ENCODE peak calls at places on chromosomes 1 and 21, in five cellular contexts. C, A, L, Z and D are unnamed samples.

GRCh38 chr1:218620956-218621355 is 275.8 kb downstream of the TGFB2 start:
- DNase-seq in Z (no peak), L (no peak), A (no peak), C (no peak), D (no peak)

GRCh38 chr1:24987875-24988559 is 57.9 kb upstream of the RUNX3 start:
- DNase-seq in C (no peak), Z (no peak), L (no peak), A (no peak), D (no peak)

GRCh38 chr1:60922304-60922703 is 160.1 kb upstream of the NFIA start:
- DNase-seq in C (no peak), Z (no peak), L (no peak), A (no peak), D (no peak)

GRCh38 chr1:230291731-230292620 is 134.2 kb downstream of the PGBD5 start:
- DNase-seq in A (no peak), Z (no peak), L (no peak), C (no peak), D (no peak)

GRCh38 chr1:109193653-109194590 is 19.8 kb upstream of the SARS1 start:
- DNase-seq in C (peak; percentile 35), A (no peak), L (no peak), Z (peak; percentile 47), D (no peak)

GRCh38 chr1:31588751-31589515 is 12.6 kb downstream of the TINAGL1 start:
- DNase-seq in C (peak; percentile 37), Z (peak; percentile 66), L (no peak), A (peak; percentile 83), D (no peak)

GRCh38 chr1:235943581-235944114 is 76.9 kb upstream of the LYST start:
- DNase-seq in A (peak; percentile 72), L (peak; percentile 96), Z (no peak), C (peak; percentile 88), D (no peak)

GRCh38 chr1:20626524-20626923 is 6.7 kb upstream of the PINK1 start:
- DNase-seq in L (no peak), C (no peak), Z (no peak), A (no peak), D (no peak)

GRCh38 chr1:15430787-15431570 is 7.3 kb upstream of the CTRC start:
- DNase-seq in C (peak; percentile 52), L (no peak), A (no peak), Z (peak; percentile 81), D (peak; percentile 44)

GRCh38 chr1:159091547-159092397 is 15.2 kb upstream of the AIM2 start:
- DNase-seq in C (peak; percentile 80), Z (no peak), A (no peak), L (peak; percentile 18), D (no peak)

GRCh38 chr1:41902125-41902524 is 16.6 kb downstream of the HIVEP3 start:
- DNase-seq in C (peak; percentile 85), Z (no peak), L (peak; percentile 36), A (peak; percentile 91), D (no peak)

GRCh38 chr1:46171872-46172271 is 3.0 kb upstream of the TSPAN1 start:
- DNase-seq in A (peak; percentile 95), L (no peak), C (no peak), Z (no peak), D (no peak)

GRCh38 chr1:231094421-231094820 is 54.4 kb upstream of the FAM89A start:
- DNase-seq in L (no peak), C (no peak), Z (no peak), A (no peak), D (no peak)

GRCh38 chr1:104780470-104781078 is 1030.9 kb downstream of the AMY1C start:
- DNase-seq in A (no peak), C (peak; percentile 29), L (no peak), Z (no peak), D (peak; percentile 21)

GRCh38 chr1:182699673-182700350 is 15.4 kb upstream of the RGS8 start:
- DNase-seq in Z (no peak), A (no peak), L (no peak), C (peak; percentile 3), D (no peak)

GRCh38 chr1:211627259-211627658 is 48.2 kb downstream of the NEK2 start:
- DNase-seq in Z (no peak), L (no peak), A (no peak), C (no peak), D (no peak)

GRCh38 chr1:97507863-97508262 is 413.0 kb downstream of the DPYD start:
- DNase-seq in C (peak; percentile 34), A (no peak), Z (no peak), L (no peak), D (no peak)

GRCh38 chr1:199042193-199042592 is 403.4 kb downstream of the PTPRC start:
- DNase-seq in C (no peak), A (no peak), Z (no peak), L (no peak), D (peak; percentile 72)

GRCh38 chr21:14836950-14837349 is 227.8 kb downstream of the NRIP1 start:
- DNase-seq in A (no peak), C (peak; percentile 16), Z (no peak), L (no peak), D (no peak)

GRCh38 chr1:169466259-169467230 is 19.2 kb downstream of the SLC19A2 start:
- DNase-seq in C (peak; percentile 72), Z (no peak), L (no peak), A (no peak), D (peak; percentile 25)

GRCh38 chr1:54131419-54131818 is 21.4 kb downstream of the CDCP2 start:
- DNase-seq in C (no peak), A (no peak), L (no peak), Z (no peak), D (no peak)

GRCh38 chr1:117045644-117046043 is 14.5 kb upstream of the TTF2 start:
- DNase-seq in A (no peak), Z (no peak), C (peak; percentile 66), L (no peak), D (no peak)

GRCh38 chr1:227437495-227438008 is 119.3 kb upstream of the CDC42BPA start:
- DNase-seq in Z (no peak), L (no peak), C (peak; percentile 83), A (peak; percentile 54), D (peak; percentile 71)

GRCh38 chr21:38476385-38476784 is 21.9 kb downstream of the ERG start:
- DNase-seq in Z (no peak), L (no peak), C (peak; percentile 47), A (no peak), D (peak; percentile 98)

GRCh38 chr1:203764105-203765028 is 616 bp upstream of the LAX1 start:
- DNase-seq in C (no peak), Z (no peak), L (no peak), A (no peak), D (no peak)

GRCh38 chr1:115577513-115577912 is 64.3 kb upstream of the VANGL1 start:
- DNase-seq in C (no peak), A (no peak), L (no peak), Z (no peak), D (no peak)

GRCh38 chr1:224157316-224157715 is 25.7 kb upstream of the DEGS1 start:
- DNase-seq in A (no peak), L (no peak), C (no peak), Z (no peak), D (no peak)

GRCh38 chr1:214429951-214430742 is 121.3 kb downstream of the PTPN14 start:
- DNase-seq in Z (no peak), C (peak; percentile 63), L (no peak), A (no peak), D (no peak)

GRCh38 chr1:40799351-40799867 is 15.8 kb downstream of the KCNQ4 start:
- DNase-seq in Z (peak; percentile 66), A (no peak), C (peak; percentile 77), L (no peak), D (no peak)

GRCh38 chr1:166165661-166166399 is 971 bp downstream of the FAM78B start:
- DNase-seq in C (no peak), Z (peak; percentile 32), L (no peak), A (no peak), D (no peak)

DNA sequence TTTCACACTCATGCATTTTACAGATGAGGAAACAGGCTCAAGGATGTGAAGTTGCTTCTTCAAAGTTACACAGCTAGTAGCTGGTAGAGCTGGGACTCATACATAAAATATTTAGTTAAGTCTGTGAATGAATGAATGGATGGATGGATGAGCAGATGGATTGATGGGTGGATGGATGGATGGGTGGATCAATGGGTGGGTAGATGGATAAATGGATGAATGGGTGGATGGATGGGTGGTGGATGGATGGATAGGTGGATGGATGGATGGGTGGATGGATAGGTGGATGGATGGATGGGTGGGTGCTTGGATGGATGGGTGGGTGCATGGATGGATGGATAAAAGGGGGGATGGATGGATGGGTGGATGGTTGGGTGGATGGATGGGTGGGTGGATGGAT is 240.9 kb downstream of the GRIK3 start:
- DNase-seq in L (no peak), A (no peak), C (no peak), Z (no peak), D (no peak)
- H3K4me3 ChIP-seq in L (no peak overlapping the region), A (no peak overlapping the region), C (no peak overlapping the region), Z (no peak overlapping the region), D (no peak overlapping the region)

GRCh38 chr1:10515627-10516026 is 40.9 kb downstream of the PEX14 start:
- DNase-seq in L (no peak), A (no peak), C (no peak), Z (no peak), D (peak; percentile 56)
- H3K4me3 ChIP-seq in L (no peak overlapping the region), A (no peak overlapping the region), C (no peak overlapping the region), Z (no peak overlapping the region), D (no peak overlapping the region)

DNA sequence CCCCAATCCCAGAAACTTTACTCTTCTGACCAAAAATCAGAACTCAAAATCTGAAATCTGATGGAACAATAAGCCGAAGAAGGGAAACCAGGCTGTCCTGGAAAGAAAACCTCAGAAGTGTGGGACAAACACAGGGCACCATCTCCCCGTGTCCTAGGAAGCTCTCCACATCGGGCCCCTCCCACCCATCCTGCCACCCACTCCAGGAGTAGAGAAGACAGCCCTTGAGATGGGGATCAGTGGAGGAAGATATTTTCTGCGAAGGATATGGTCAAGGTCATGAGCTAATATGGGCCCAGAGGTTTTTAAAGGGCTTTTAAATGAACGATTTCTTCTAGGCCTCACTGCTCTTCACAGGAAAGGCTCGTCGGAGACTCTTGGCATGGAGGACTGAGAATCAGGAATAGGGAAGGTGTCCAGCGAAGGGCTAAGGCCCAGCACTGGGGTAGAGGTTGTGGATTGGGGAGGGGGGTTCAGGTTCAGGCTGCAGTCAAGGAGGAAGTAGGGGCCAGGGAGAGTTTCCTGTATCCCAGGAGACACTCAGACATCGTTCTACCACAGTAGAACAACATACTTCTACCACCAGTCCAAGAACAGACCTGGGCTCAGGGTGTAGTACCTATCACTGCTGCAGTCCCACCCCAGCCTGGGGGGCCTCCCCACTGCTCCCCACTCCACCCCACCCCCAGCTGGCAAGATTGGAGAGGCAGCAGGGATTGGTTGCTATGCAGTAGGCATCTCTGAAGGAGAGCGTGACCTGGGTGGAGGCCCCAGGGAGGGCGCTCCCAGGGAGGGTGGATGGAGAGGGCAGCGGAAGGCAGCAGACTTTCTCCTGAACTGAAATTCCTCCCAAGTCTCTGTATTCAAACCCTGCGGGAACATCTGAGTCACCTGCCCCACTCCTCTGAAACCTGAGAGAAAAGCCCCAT is 1.2 kb upstream of the S100A5 start:
- DNase-seq in L (no peak), C (no peak), A (peak; percentile 46), Z (no peak), D (no peak)
- H3K4me3 ChIP-seq in L (no peak overlapping the region), C (no peak overlapping the region), A (no peak overlapping the region), Z (no peak overlapping the region), D (no peak overlapping the region)

GRCh38 chr1:43074709-43075108 is 97.4 kb downstream of the EBNA1BP2 start:
- DNase-seq in C (no peak), Z (no peak), L (no peak), A (no peak), D (no peak)

GRCh38 chr1:43074244-43074643 is 97.8 kb downstream of the EBNA1BP2 start:
- DNase-seq in A (no peak), L (no peak), C (no peak), Z (no peak), D (no peak)

GRCh38 chr1:43073490-43074230 is 98.4 kb downstream of the EBNA1BP2 start:
- DNase-seq in C (peak; percentile 86), A (peak; percentile 63), Z (peak; percentile 70), L (peak; percentile 47), D (peak; percentile 63)

GRCh38 chr1:43072314-43072713 is 99.8 kb downstream of the EBNA1BP2 start:
- DNase-seq in Z (no peak), L (no peak), C (no peak), A (no peak), D (no peak)

GRCh38 chr1:43077273-43077672 is 94.8 kb downstream of the EBNA1BP2 start:
- DNase-seq in Z (no peak), C (no peak), L (no peak), A (no peak), D (no peak)
- H3K4me3 ChIP-seq in Z (no peak overlapping the region), C (no peak overlapping the region), L (no peak overlapping the region), A (no peak overlapping the region), D (no peak overlapping the region)